ENCODE peak calls at places on chromosomes 16 and 17, in four cellular contexts. F is H1, N is GM12891, R is HepG2. T is an unnamed sample.

GRCh38 chr16:49578435-49579024 is 204.9 kb downstream of the C16orf78 start:
- DNase-seq in R (no peak), F (no peak), N (no peak), T (no peak)

GRCh38 chr17:46770818-46771600 is 47.5 kb downstream of the WNT3 start:
- DNase-seq in F (no peak), R (peak; percentile 50), N (no peak), T (peak; percentile 26)

GRCh38 chr16:23967018-23967417 is 131.2 kb downstream of the PRKCB start:
- DNase-seq in F (no peak), R (no peak), N (no peak), T (no peak)

GRCh38 chr16:22624759-22625533 is 114.3 kb downstream of the NPIPB5 start:
- DNase-seq in F (no peak), N (no peak), R (no peak), T (no peak)

GRCh38 chr16:79007614-79008013 is 592.9 kb downstream of the MAF start:
- DNase-seq in F (no peak), R (no peak), N (no peak), T (no peak)

GRCh38 chr17:78783711-78784396 is 1.8 kb upstream of the CYTH1 start:
- DNase-seq in N (no peak), F (no peak), R (no peak), T (no peak)

GRCh38 chr17:29731589-29731929 is 108.8 kb upstream of the CORO6 start:
- DNase-seq in N (no peak), R (no peak), F (no peak), T (no peak)

GRCh38 chr16:23061669-23062068 is 87.6 kb downstream of the USP31 start:
- DNase-seq in F (no peak), N (no peak), R (no peak), T (no peak)

GRCh38 chr16:50838165-50838564 is 96.3 kb downstream of the CYLD start:
- DNase-seq in F (no peak), N (no peak), R (no peak), T (no peak)

GRCh38 chr17:17351356-17351891 is 48.3 kb downstream of the NT5M start:
- DNase-seq in R (no peak), F (no peak), N (no peak), T (no peak)

GRCh38 chr16:57804111-57804837 is 2.0 kb upstream of the KIFC3 start:
- DNase-seq in R (no peak), F (no peak), N (no peak), T (no peak)

GRCh38 chr17:42937712-42938596 is 26.3 kb downstream of the AARSD1 start:
- DNase-seq in N (peak; percentile 40), R (peak; percentile 73), F (peak; percentile 25), T (no peak)

GRCh38 chr17:66975614-66976378 is 11.3 kb downstream of the CACNG4 start:
- DNase-seq in N (no peak), F (no peak), R (peak; percentile 55), T (no peak)

GRCh38 chr16:24834459-24835335 is 11.1 kb upstream of the SLC5A11 start:
- DNase-seq in F (no peak), R (peak; percentile 62), N (no peak), T (no peak)

GRCh38 chr16:49539758-49540157 is 166.2 kb downstream of the C16orf78 start:
- DNase-seq in R (no peak), F (no peak), N (no peak), T (no peak)

GRCh38 chr16:85445779-85446222 is 167.3 kb upstream of the GSE1 start:
- DNase-seq in R (no peak), F (no peak), N (no peak), T (no peak)
- TF ChIP-seq TAF1 in R (no peak), F (no peak), N (no peak), T (no peak)

DNA sequence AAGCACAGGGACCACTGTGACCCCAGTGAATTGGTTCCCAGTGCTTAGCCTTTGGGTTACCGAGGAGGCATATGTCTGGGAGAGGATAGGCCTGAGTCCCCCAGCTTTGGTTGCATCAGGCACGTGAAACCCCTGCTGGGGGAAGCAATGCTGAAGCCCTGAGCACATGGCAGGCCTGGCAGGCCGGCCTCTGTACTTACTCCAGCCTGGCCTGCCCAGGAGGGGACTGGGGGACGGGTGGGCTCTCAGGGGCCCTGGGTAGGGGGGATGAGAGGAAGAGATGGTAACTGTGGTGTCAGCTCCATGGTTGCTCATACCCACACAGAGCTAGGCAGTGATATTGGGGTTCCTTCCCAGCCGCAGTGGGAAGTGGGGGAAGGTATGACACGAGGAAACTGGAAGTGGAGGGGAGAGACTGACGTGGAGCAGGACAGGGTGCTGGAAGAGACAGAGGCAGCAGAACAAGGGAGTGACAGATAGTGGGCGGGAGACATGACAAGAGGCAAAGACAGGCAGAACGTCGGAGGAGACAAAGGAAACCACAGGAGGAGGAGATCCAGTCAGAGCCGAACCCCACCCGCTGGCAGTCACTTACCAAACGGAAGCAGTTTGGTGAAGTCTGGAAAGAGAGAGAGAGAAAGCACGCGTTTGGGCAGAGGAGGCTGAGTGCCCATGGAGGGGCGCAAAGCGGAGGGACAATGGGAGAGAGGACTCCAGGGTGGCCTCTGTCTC is 9.1 kb downstream of the TMEM208 start:
- DNase-seq in F (no peak), N (no peak), R (no peak), T (no peak)
- TF ChIP-seq POLR2A in F (no peak), N (peak; percentile 30), R (no peak), T (peak; percentile 20)

DNA sequence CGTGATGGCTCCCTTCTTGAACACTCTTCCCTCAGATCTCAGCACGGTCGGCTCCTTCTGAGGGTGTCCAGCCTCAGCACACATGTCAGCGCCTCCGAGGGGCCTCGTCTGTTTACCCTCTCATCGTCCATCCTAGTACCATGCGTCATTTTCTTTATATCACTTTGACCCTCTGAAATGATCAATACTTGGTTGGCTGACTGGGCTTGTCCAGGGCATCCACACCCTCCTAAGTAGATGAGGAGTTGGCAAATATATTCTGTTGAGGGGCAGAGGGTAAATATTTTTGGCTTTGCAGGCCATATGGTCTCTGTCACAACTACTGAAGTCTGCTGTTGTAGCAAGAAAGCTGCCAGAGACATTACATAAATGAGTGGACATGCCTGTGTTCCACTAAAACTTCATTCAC is 185.6 kb downstream of the SNX29 start:
- DNase-seq in N (no peak), R (no peak), F (no peak), T (no peak)
- TF ChIP-seq POLR2AphosphoS5 in N (no peak), R (no peak), F (no peak), T (no peak)

GRCh38 chr17:77287432-77288068 is 146.8 kb downstream of the SEC14L1 start:
- DNase-seq in R (peak; percentile 65), F (no peak), N (no peak), T (no peak)
- TF ChIP-seq TAF1 in R (peak; percentile 53), F (no peak), N (no peak), T (no peak)